ENCODE peak calls at places on chromosomes 1 and 21, in ten cellular contexts. B, T, U, F, X, Z, S, P, L and H are unnamed samples.

GRCh38 chr1:118785246-118785645 is 202.9 kb downstream of the TBX15 start:
- DNase-seq in X (no peak), P (no peak), Z (no peak), F (peak; percentile 51), S (no peak), L (no peak), B (no peak), U (no peak), T (peak; percentile 18), H (peak; percentile 91)

GRCh38 chr1:236759252-236759859 is 35.7 kb upstream of the MTR start:
- DNase-seq in U (no peak), B (peak; percentile 66), P (no peak), S (peak; percentile 45), X (peak; percentile 66), T (no peak), Z (peak; percentile 8), F (peak; percentile 85), L (peak; percentile 75), H (peak; percentile 63)

GRCh38 chr21:25732091-25732760 is 2.5 kb downstream of the ATP5PF start:
- DNase-seq in P (no peak), S (no peak), F (peak; percentile 27), B (no peak), T (no peak), L (no peak), U (no peak), X (no peak), Z (no peak), H (no peak)

GRCh38 chr1:171298696-171299095 is 15.3 kb upstream of the FMO4 start:
- DNase-seq in X (no peak), T (no peak), B (no peak), Z (no peak), P (no peak), U (no peak), S (no peak), F (no peak), L (no peak), H (no peak)

GRCh38 chr1:31811605-31812004 is 4.2 kb downstream of the SPOCD1 start:
- DNase-seq in U (no peak), B (no peak), S (peak; percentile 75), T (no peak), F (no peak), L (no peak), Z (no peak), X (peak; percentile 57), P (no peak), H (no peak)

GRCh38 chr1:56376188-56376984 is 203.0 kb downstream of the PLPP3 start:
- DNase-seq in Z (no peak), L (no peak), T (peak; percentile 71), X (no peak), B (no peak), P (no peak), U (no peak), F (no peak), S (no peak), H (peak; percentile 5)

GRCh38 chr1:213094446-213094845 is 43.4 kb downstream of the RPS6KC1 start:
- DNase-seq in S (no peak), B (no peak), X (no peak), U (no peak), F (no peak), T (no peak), L (no peak), Z (no peak), P (no peak), H (no peak)

GRCh38 chr1:109787211-109787844 is 23.6 kb upstream of the EPS8L3 start:
- DNase-seq in Z (no peak), T (no peak), S (no peak), X (no peak), P (no peak), L (no peak), B (no peak), F (no peak), U (peak; percentile 24), H (no peak)

GRCh38 chr1:156608981-156609380 is 7.7 kb upstream of the GPATCH4 start:
- DNase-seq in X (peak; percentile 62), S (no peak), T (no peak), L (peak; percentile 62), P (no peak), B (peak; percentile 72), Z (no peak), U (no peak), F (peak; percentile 86), H (no peak)

GRCh38 chr1:216923601-216924000 is 200.4 kb upstream of the ESRRG start:
- DNase-seq in L (no peak), B (no peak), T (no peak), X (no peak), F (no peak), P (no peak), Z (no peak), S (no peak), U (no peak), H (no peak)

DNA sequence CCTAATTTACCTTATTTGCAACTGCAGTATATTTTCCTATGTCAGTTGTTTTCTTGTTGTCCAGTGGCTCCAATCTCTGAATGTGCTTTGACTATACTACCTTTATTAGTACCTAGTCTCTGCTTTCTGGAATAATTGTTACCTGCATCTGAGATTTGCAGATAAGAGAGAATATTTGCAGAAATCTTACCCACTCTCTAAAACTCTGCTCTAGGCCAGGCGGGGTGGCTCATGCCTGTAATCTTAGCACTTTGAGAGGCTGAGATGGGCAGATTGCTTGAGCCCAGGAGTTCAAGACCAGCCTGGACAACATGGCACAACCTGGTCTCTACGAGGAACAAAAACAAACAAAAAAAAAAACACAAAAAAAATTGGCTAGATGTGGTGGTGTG is 2.0 kb upstream of the SYDE2 start:
- DNase-seq in S (no peak), L (no peak), X (no peak), P (no peak), Z (no peak), F (no peak), U (no peak), B (no peak), T (no peak), H (no peak)
- H3K4me3 ChIP-seq in S (no peak overlapping the region), L (no peak overlapping the region), X (no peak overlapping the region), P (no peak overlapping the region), Z (no peak overlapping the region), F (no peak overlapping the region), U (peak overlapping the region; percentile 78), B (no peak overlapping the region), T (no peak overlapping the region), H (no peak overlapping the region)

GRCh38 chr1:11483581-11484320 is 4.8 kb downstream of the DISP3 start:
- DNase-seq in S (no peak), F (no peak), P (no peak), U (no peak), B (no peak), Z (no peak), L (no peak), T (no peak), X (no peak), H (no peak)

GRCh38 chr1:11482186-11482585 is 3.2 kb downstream of the DISP3 start:
- DNase-seq in L (no peak), Z (no peak), B (no peak), P (no peak), X (no peak), T (no peak), U (no peak), S (no peak), F (no peak), H (no peak)

GRCh38 chr1:11485191-11485590 is 6.2 kb downstream of the DISP3 start:
- DNase-seq in U (no peak), F (no peak), X (no peak), B (no peak), Z (no peak), S (no peak), L (no peak), T (no peak), P (no peak), H (no peak)

GRCh38 chr1:11482904-11483479 is 4.0 kb downstream of the DISP3 start:
- DNase-seq in F (no peak), P (no peak), U (no peak), S (no peak), X (no peak), T (no peak), Z (no peak), L (no peak), B (no peak), H (no peak)

DNA sequence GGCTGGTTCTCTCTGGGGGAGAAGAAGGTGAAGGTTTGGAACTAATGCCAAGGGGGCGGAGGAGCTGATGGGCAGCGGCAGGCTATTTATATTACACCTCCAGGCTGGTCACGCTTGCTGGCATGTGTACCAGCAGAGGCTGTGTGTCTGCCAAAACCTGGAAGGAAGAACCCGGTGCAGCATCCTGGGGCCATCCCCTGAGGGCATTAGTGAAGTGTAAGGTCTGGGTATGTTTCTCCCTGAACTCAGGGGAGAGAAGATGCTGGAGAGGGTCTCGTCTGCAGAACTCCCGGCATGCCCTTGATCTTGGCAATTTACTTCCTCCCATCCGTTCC is 5.3 kb downstream of the DISP3 start:
- DNase-seq in B (no peak), Z (no peak), L (no peak), S (no peak), T (no peak), F (no peak), X (no peak), U (no peak), P (no peak), H (no peak)
- H3K4me3 ChIP-seq in B (no peak overlapping the region), Z (no peak overlapping the region), L (no peak overlapping the region), S (no peak overlapping the region), T (no peak overlapping the region), F (no peak overlapping the region), X (no peak overlapping the region), U (no peak overlapping the region), P (no peak overlapping the region), H (no peak overlapping the region)

DNA sequence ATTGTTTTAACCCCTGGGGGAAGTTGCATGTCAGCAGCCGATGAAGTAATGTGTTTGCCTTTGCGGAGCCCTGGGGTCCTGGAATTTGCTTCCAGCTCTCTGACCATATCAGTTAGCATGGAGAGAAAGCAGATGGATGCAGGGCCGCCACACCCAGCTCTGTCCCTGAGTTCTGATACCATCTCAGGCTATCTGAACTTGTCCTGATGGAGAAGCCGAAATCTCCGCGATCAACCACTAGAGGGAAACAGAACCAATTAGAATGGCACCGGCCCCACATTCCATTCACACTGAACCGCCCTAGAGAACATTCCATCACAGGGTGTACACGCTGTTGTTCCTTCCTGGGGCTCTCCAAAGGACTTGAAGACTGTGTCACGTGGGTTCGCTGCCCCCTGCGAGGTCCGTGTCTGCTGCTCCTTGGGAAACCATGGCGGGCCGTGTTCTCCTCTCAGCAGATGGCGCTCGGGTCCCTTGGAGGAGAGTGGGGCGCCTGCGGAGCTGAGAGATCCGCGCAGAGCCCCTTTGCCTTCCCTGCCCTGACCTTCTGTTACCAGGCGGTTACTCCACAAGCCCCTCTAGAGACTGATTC is 75.4 kb downstream of the ABCA4 start:
- DNase-seq in S (peak; percentile 72), U (peak; percentile 94), P (peak; percentile 86), T (peak; percentile 84), Z (peak; percentile 83), L (peak; percentile 68), F (peak; percentile 68), B (peak; percentile 25), X (peak; percentile 94), H (no peak)
- H3K4me3 ChIP-seq in S (no peak overlapping the region), U (no peak overlapping the region), P (no peak overlapping the region), T (peak overlapping the region; percentile 15), Z (peak overlapping the region; percentile 11), L (no peak overlapping the region), F (no peak overlapping the region), B (no peak overlapping the region), X (no peak overlapping the region), H (no peak overlapping the region)

DNA sequence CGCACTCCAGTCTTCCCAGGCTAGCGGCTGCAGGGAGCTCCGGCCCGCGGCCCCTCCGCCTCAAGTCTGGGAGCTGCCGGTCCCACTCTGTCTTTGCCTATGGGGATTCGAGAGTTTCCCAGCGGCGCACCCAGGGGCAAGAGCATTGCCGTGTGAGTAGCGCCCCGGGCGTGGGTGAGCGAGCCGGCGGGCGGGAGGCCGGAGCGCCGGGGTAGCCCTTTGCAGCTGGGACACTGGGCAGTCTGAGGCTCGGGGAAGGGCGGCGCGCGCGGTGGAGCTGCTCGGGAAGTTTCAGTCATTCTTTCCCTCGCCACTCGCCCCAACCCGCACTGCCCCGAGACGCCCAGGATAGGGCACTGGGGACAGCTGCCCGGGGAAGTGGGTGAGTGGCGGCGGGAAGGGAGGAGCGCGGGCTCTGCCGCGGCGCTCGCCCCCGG is 521 bp downstream of the SLC35F3 start:
- DNase-seq in F (no peak), Z (no peak), T (peak; percentile 12), L (peak; percentile 3), P (no peak), S (no peak), U (no peak), X (peak; percentile 32), B (no peak), H (no peak)
- H3K4me3 ChIP-seq in F (no peak overlapping the region), Z (no peak overlapping the region), T (no peak overlapping the region), L (peak overlapping the region; percentile 23), P (peak overlapping the region; percentile 30), S (peak overlapping the region; percentile 85), U (peak overlapping the region; percentile 45), X (peak overlapping the region; percentile 51), B (no peak overlapping the region), H (no peak overlapping the region)